ENCODE peak calls at places on chromosomes 7 and 10, in six cellular contexts. A is HCT116, H is GM23338, M is suprapubic skin, V is H1, X is GM12878. Z is an unnamed sample.
A peak's percentile ranks its signal among the peaks of the same experiment; 100 is the strongest.

GRCh38 chr10:14074062-14074884 is 256.5 kb downstream of the FRMD4A start:
- DNase-seq in A (peak; percentile 15), H (peak; percentile 41), M (peak; percentile 93), V (no peak), X (no peak), Z (peak; percentile 80)

GRCh38 chr7:24842449-24843241 is 85.4 kb upstream of the GSDME start:
- DNase-seq in A (no peak), H (no peak), M (no peak), V (no peak), X (no peak), Z (no peak)

GRCh38 chr7:34675749-34676374 is 17.8 kb downstream of the NPSR1 start:
- DNase-seq in A (peak; percentile 13), H (peak; percentile 75), M (no peak), V (no peak), X (peak; percentile 9), Z (no peak)

GRCh38 chr7:127986581-127987461 is 44.4 kb downstream of the LRRC4 start:
- DNase-seq in A (no peak), H (peak; percentile 38), M (no peak), V (no peak), X (no peak), Z (no peak)

GRCh38 chr10:85147346-85148250 is 819.2 kb downstream of the CCSER2 start:
- DNase-seq in A (no peak), H (peak; percentile 3), M (no peak), V (no peak), X (no peak), Z (peak; percentile 53)

GRCh38 chr7:42976371-42976770 is 44.2 kb downstream of the MRPL32 start:
- DNase-seq in A (no peak), H (no peak), M (no peak), V (no peak), X (no peak), Z (no peak)

GRCh38 chr10:27240891-27241639 is 468 bp upstream of the ACBD5 start:
- DNase-seq in A (no peak), H (peak; percentile 56), M (no peak), V (no peak), X (no peak), Z (peak; percentile 54)

GRCh38 chr7:27188666-27189559 is 3.9 kb upstream of the HOXA11 start:
- DNase-seq in A (no peak), H (peak; percentile 71), M (peak; percentile 59), V (no peak), X (no peak), Z (peak; percentile 78)

GRCh38 chr7:26398436-26399308 is 107.0 kb downstream of the SNX10 start:
- DNase-seq in A (no peak), H (peak; percentile 83), M (peak; percentile 66), V (no peak), X (peak; percentile 91), Z (peak; percentile 94)

GRCh38 chr10:125011926-125012705 is 70.2 kb downstream of the ZRANB1 start:
- DNase-seq in A (no peak), H (no peak), M (no peak), V (no peak), X (no peak), Z (no peak)

GRCh38 chr10:80408198-80409085 is at the start of gene PRXL2A:
- DNase-seq in A (no peak), H (peak; percentile 93), M (peak; percentile 89), V (peak; percentile 50), X (no peak), Z (peak; percentile 89)

DNA sequence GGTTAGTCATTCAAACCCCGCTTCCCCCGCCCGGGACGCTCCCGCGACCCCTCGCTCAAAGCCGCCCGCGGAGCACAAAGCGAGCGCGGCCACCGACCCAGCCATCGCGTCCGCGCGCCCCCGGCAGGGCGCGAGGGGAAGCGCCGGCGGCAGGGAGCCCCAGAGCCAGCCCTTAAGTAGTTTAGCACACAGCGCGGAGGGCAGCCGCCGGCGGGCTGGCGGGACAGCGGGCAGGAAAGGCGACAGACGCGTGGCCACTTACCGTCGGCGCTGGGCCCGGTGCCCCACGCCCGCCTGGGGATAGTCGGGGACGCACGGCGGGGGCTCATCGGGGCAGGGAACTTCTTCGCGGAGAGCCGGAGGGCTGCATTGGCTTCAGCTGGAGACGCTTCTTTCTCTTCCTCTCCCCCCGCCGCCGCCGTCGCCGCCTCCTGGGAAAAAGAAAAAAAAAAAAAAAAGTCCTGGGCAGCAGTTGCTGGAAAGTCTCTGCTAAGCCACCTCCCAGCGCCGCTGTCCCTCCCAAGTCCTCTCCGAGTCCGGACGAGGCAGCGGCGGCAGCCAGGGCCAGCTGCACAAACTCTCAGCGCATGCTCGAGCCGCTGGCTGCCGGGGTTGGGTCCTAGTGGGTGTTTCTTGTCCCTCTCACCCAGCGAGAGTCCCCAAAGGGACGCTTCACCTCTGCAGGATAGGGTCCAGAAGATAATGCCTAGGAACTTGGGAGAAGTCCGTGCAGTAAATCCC is at the start of gene TSPAN12:
- DNase-seq in A (peak; percentile 73), H (peak; percentile 89), M (peak; percentile 84), V (no peak), X (no peak), Z (peak; percentile 95)
- TF ChIP-seq POLR2AphosphoS5 in A (peak; percentile 74), H (peak; percentile 68), M (no peak), V (peak; percentile 81), X (peak; percentile 47), Z (peak; percentile 53)

GRCh38 chr7:149723795-149724495 is 49.4 kb downstream of the ZNF467 start:
- DNase-seq in A (no peak), H (no peak), M (no peak), V (no peak), X (no peak), Z (peak; percentile 7)

GRCh38 chr7:149724661-149725425 is 48.5 kb downstream of the ZNF467 start:
- DNase-seq in A (no peak), H (no peak), M (no peak), V (no peak), X (no peak), Z (no peak)

GRCh38 chr7:149725916-149726315 is 47.5 kb downstream of the ZNF467 start:
- DNase-seq in A (no peak), H (no peak), M (no peak), V (no peak), X (no peak), Z (no peak)

GRCh38 chr7:149727053-149727452 is 46.3 kb downstream of the ZNF467 start:
- DNase-seq in A (no peak), H (no peak), M (no peak), V (no peak), X (no peak), Z (no peak)

DNA sequence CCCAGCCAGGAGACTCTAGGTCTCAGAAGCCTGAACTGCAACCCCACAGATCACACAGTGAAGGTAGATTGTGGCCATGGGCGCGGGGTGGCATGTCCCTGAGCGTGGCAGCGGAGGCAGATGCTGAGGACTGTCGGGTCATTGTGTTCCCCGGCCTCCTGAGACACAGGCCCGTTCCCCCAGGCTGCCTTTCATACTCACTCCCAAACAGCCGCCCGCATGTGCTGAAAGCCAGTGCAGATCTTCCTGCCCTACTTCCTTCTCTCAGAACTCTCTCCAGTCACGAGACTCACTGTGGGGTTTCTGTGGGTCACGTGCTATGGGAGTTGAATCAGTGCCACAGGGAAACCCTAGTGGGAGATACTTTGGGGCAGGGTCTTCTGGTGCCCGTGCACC is 48.0 kb downstream of the ZNF467 start:
- DNase-seq in A (no peak), H (no peak), M (no peak), V (no peak), X (no peak), Z (no peak)
- TF ChIP-seq POLR2AphosphoS5 in A (no peak), H (no peak), M (no peak), V (no peak), X (no peak), Z (no peak)

GRCh38 chr10:47165711-47166404 is 134.1 kb upstream of the GDF10 start:
- DNase-seq in A (no peak), H (no peak), M (peak; percentile 81), V (no peak), X (no peak), Z (peak; percentile 62)
- TF ChIP-seq POLR2AphosphoS5 in A (no peak), H (no peak), M (no peak), V (no peak), X (no peak), Z (no peak)

GRCh38 chr10:33309410-33309809 is 25.1 kb downstream of the NRP1 start:
- DNase-seq in A (no peak), H (no peak), M (no peak), V (no peak), X (no peak), Z (no peak)
- TF ChIP-seq POLR2AphosphoS5 in A (no peak), H (no peak), M (no peak), V (no peak), X (no peak), Z (no peak)

DNA sequence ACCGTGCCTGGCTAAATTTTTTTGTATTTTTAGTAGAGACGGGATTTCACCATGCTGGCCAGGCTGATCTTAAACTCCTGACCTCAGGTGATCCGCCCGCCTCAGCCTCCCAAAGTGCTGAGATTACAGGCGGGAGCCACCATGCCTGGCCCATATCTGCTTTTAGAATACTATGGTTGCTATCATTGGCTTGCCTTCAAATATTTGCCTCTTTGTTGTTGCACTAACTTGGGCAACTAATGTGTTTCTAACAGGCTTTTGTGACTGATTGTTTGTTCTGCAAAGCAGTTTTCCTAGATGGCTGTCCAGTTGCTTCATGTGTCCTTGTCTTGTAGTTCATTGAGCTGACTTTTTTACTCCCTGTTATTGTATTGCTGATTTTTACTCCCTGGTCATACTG is 9.7 kb downstream of the VDAC2 start:
- DNase-seq in A (no peak), H (no peak), M (no peak), V (no peak), X (no peak), Z (no peak)
- TF ChIP-seq POLR2AphosphoS5 in A (no peak), H (no peak), M (no peak), V (no peak), X (no peak), Z (no peak)

DNA sequence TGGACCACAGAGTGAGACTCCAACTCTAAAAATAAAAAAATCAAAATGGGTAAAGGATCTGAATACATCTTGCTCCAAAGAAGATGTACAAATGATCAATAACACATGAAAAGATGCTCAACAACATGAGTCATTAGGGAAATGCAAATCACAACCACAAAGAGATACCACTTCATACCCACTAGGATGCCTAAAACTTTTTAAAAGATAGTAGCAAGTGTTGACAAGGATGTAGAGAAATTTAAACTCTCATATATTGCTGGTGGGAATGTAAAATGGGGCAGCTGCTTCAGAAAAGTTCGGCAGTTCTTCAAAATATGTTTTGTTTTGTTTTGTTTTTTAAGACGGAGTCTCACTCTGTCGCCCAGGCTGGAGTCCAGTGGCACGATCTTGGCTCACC is 45.7 kb upstream of the GTF2IRD1 start:
- DNase-seq in A (no peak), H (no peak), M (no peak), V (no peak), X (no peak), Z (no peak)
- TF ChIP-seq POLR2AphosphoS5 in A (no peak), H (no peak), M (no peak), V (no peak), X (no peak), Z (no peak)

GRCh38 chr10:105140600-105140999 is 499.5 kb downstream of the SORCS3 start:
- DNase-seq in A (no peak), H (no peak), M (no peak), V (no peak), X (no peak), Z (no peak)
- TF ChIP-seq POLR2AphosphoS5 in A (no peak), H (no peak), M (no peak), V (no peak), X (no peak), Z (no peak)

GRCh38 chr7:518630-519428 is 817 bp downstream of the PDGFA start:
- DNase-seq in A (no peak), H (peak; percentile 74), M (no peak), V (no peak), X (no peak), Z (peak; percentile 94)
- TF ChIP-seq POLR2AphosphoS5 in A (peak; percentile 90), H (peak; percentile 42), M (peak; percentile 18), V (no peak), X (no peak), Z (peak; percentile 83)